ENCODE peak calls at places on chromosomes 16 and 17, in seven cellular contexts. S is cardiac muscle cell, N is endothelial cell of umbilical vein, O is fibroblast of mammary gland, X is esophagus squamous epithelium, C is transverse colon, H is vagina. Y is an unnamed sample.

GRCh38 chr17:29292071-29292991 is 1.6 kb downstream of the NUFIP2 start:
- DNase-seq in X (no peak), H (peak; percentile 90), C (peak; percentile 72), S (peak; percentile 55), O (peak; percentile 40), N (peak; percentile 46), Y (no peak)

GRCh38 chr16:83830091-83830768 is 22.5 kb downstream of the HSBP1 start:
- DNase-seq in H (no peak), O (no peak), N (no peak), X (no peak), S (no peak), C (no peak), Y (no peak)

GRCh38 chr17:82107341-82107860 is 9.4 kb upstream of the FASN start:
- DNase-seq in O (no peak), X (no peak), S (no peak), H (no peak), C (no peak), N (no peak), Y (no peak)

GRCh38 chr17:55245986-55246385 is 18.8 kb upstream of the HLF start:
- DNase-seq in H (no peak), X (no peak), O (peak; percentile 39), C (no peak), S (no peak), N (no peak), Y (no peak)

GRCh38 chr17:8728991-8729390 is 15.6 kb downstream of the CCDC42 start:
- DNase-seq in N (no peak), S (no peak), H (no peak), X (no peak), O (no peak), C (no peak), Y (no peak)

GRCh38 chr16:66335704-66336329 is 30.7 kb upstream of the CDH5 start:
- DNase-seq in H (no peak), N (peak; percentile 43), O (peak; percentile 59), X (no peak), S (peak; percentile 46), C (peak; percentile 18), Y (no peak)

GRCh38 chr17:44688675-44689491 is 693 bp downstream of the CCDC43 start:
- DNase-seq in X (no peak), O (no peak), H (no peak), C (no peak), N (peak; percentile 4), S (peak; percentile 5), Y (no peak)

GRCh38 chr17:3033741-3034577 is 29.4 kb downstream of the OR1D5 start:
- DNase-seq in X (no peak), O (no peak), C (no peak), N (no peak), H (no peak), S (no peak), Y (no peak)

GRCh38 chr17:71760062-71760720 is 360.6 kb upstream of the SOX9 start:
- DNase-seq in H (no peak), S (no peak), N (no peak), C (no peak), O (peak; percentile 22), X (no peak), Y (no peak)

GRCh38 chr17:15307686-15308085 is 33.7 kb downstream of the TEKT3 start:
- DNase-seq in O (peak; percentile 40), S (no peak), X (no peak), N (no peak), C (peak; percentile 41), H (no peak), Y (no peak)

GRCh38 chr17:73478768-73479424 is 165.3 kb downstream of the SDK2 start:
- DNase-seq in S (no peak), N (no peak), X (no peak), C (no peak), O (no peak), H (no peak), Y (no peak)

GRCh38 chr17:59914274-59914854 is 21.4 kb downstream of the RPS6KB1 start:
- DNase-seq in O (peak; percentile 66), S (peak; percentile 54), N (peak; percentile 46), H (no peak), C (no peak), X (no peak), Y (no peak)

GRCh38 chr16:87496101-87496801 is 3.4 kb upstream of the ZCCHC14 start:
- DNase-seq in C (no peak), H (no peak), X (no peak), N (no peak), S (no peak), O (no peak), Y (no peak)

GRCh38 chr17:7528842-7529241 is 20.0 kb upstream of the TNFSF12 start:
- DNase-seq in O (no peak), H (no peak), N (no peak), C (no peak), S (no peak), X (no peak), Y (no peak)

GRCh38 chr17:57068222-57068658 is 16.8 kb upstream of the AKAP1 start:
- DNase-seq in X (no peak), S (no peak), O (no peak), N (no peak), H (no peak), C (no peak), Y (no peak)

GRCh38 chr17:8125196-8125946 is 1.5 kb upstream of the HES7 start:
- DNase-seq in O (peak; percentile 68), X (no peak), C (peak; percentile 88), N (peak; percentile 71), S (peak; percentile 72), H (peak; percentile 91), Y (peak; percentile 43)

GRCh38 chr16:26762596-26762995 is 304.1 kb upstream of the C16orf82 start:
- DNase-seq in S (peak; percentile 52), N (no peak), H (no peak), X (no peak), C (no peak), O (no peak), Y (no peak)

GRCh38 chr17:38706625-38707298 is 1.7 kb downstream of the MLLT6 start:
- DNase-seq in O (peak; percentile 18), N (no peak), X (no peak), S (peak; percentile 19), H (no peak), C (no peak), Y (no peak)

GRCh38 chr17:29154516-29155234 is 25.5 kb downstream of the MYO18A start:
- DNase-seq in H (no peak), S (no peak), X (no peak), C (no peak), O (no peak), N (peak; percentile 19), Y (no peak)

GRCh38 chr16:24035127-24035842 is 199.5 kb downstream of the PRKCB start:
- DNase-seq in X (no peak), C (peak; percentile 15), S (no peak), H (no peak), N (no peak), O (no peak), Y (no peak)

GRCh38 chr16:13909872-13910303 is 10.1 kb upstream of the ERCC4 start:
- DNase-seq in H (no peak), N (peak; percentile 13), O (peak; percentile 47), X (no peak), S (no peak), C (no peak), Y (no peak)

GRCh38 chr17:26818736-26819135 is 475.2 kb upstream of the WSB1 start:
- DNase-seq in O (peak; percentile 26), X (no peak), N (peak; percentile 63), H (no peak), S (no peak), C (no peak), Y (peak; percentile 2)

GRCh38 chr17:46842835-46843234 is 8.5 kb upstream of the WNT9B start:
- DNase-seq in N (no peak), S (no peak), O (peak; percentile 8), H (no peak), X (no peak), C (no peak), Y (no peak)
- TF ChIP-seq CTCF in N (peak; percentile 46), S (peak; percentile 59), O (peak; percentile 58), H (no peak), X (no peak), C (no peak), Y (peak; percentile 70)

DNA sequence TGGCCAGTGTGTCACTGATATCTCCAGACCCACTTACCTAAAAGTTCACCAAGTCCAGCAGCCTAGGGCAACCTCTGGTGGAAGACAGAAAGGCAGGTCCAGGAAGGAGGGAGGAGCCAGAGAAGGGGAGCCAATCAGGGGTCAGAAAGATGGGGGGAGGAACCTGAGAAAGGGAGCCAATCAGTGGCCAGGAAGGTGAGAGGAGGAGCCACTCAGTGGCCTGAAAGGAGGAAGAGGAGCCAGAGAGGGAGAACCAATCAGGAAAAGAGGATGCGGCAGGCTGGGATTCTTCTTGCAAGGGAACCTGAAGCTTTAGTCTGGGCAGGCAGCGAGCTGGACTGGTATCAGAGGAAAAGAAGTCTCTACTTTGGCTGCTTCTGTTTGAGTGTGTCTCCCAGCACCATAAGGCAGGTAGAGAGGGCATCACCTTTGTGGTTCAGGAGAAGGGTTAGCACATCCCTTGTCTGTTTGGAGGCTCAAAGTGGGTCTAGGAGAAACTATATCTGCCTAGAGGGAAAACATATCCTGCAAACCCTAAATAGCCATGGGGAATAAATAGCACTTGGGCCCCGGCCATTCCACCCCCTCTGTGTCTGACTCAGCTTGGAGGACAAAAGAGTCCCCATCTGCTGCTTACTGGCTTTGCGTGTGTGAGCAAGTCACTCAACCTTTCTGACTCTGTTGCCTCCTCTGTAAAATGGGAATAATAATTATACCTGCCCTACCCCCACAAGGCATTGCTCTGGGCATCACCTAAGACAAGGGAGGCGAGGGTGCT is 43.4 kb upstream of the CRHR1 start:
- DNase-seq in C (no peak), X (no peak), N (peak; percentile 27), S (peak; percentile 66), O (peak; percentile 45), H (no peak), Y (peak; percentile 24)
- H3K4me3 ChIP-seq in C (no peak overlapping the region), X (no peak overlapping the region), N (no peak overlapping the region), S (no peak overlapping the region), O (no peak overlapping the region), H (no peak overlapping the region), Y (no peak overlapping the region)

DNA sequence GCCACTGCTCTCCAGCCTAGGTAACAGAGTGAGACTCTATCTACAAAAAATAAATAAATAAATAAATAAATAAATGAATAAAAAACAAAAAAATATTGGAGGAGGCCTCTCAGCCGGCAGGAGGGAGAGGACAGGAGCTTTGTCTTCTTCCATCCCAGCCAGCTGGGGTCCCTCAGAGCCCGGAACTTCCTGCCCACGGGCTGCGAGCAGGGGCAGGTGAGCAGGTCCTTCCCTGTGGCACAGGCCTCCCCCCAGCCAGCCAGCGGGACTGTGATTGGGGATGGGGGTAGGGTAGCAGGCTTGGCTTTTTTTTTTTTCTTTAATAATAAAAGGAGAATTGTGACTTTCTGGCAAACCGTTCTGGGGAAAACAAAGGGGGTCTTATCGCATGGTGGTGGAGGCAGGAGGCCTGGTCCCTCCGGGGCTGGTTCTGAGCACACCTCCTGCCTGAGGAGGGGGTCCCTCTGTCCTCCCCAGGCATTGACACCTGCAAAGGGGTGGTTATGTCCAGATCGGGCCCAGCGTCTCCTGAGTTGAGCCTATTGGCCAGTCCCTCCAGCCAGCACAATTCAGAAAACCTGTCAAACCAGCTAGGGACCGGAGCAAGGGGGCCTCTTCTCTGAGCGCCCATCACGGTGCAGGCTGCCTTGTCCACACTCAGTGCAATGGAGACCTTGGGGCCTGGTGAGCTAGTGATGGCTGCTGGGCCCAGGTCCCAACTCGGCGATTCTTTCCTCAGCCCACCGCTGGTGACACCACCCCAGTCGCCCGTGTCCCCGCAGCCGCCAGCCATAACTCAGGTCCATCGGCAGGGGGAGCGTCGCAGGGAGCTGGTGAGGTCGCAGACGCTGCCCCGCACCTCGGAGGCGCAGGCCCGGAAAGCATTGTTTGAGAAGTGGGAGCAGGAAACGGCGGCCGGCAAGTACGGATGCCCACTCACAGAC is 10.3 kb downstream of the SMTNL2 start:
- DNase-seq in H (no peak), N (no peak), S (peak; percentile 58), C (peak; percentile 53), X (no peak), O (no peak), Y (no peak)
- TF ChIP-seq CTCF in H (no peak), N (peak; percentile 15), S (no peak), C (peak; percentile 25), X (no peak), O (no peak), Y (peak; percentile 54)

GRCh38 chr17:49972486-49973270 is 3.7 kb downstream of the DLX4 start:
- DNase-seq in C (no peak), S (no peak), H (no peak), O (no peak), X (no peak), N (no peak), Y (no peak)
- H3K4me3 ChIP-seq in C (no peak overlapping the region), S (peak overlapping the region; percentile 11), H (no peak overlapping the region), O (no peak overlapping the region), X (no peak overlapping the region), N (no peak overlapping the region), Y (no peak overlapping the region)

Y was measured in GM12864.